ENCODE peak calls at places on chromosomes 13 and 19, in six cellular contexts. R, Z, W, O, J and D are unnamed samples.

GRCh38 chr19:33403221-33403972 is 29.9 kb downstream of the CEBPG start:
- DNase-seq in W (no peak), R (peak), J (no peak), O (peak), Z (no peak), D (no peak)

GRCh38 chr13:101303512-101303911 is 112.8 kb downstream of the NALCN start:
- DNase-seq in R (no peak), J (no peak), O (no peak), W (no peak), Z (no peak), D (no peak)

GRCh38 chr19:9073806-9074205 is 13.1 kb upstream of the OR1M1 start:
- DNase-seq in J (no peak), W (peak), O (no peak), Z (no peak), R (no peak), D (no peak)

GRCh38 chr19:5826531-5827341 is 12.8 kb downstream of the FUT6 start:
- DNase-seq in O (no peak), J (no peak), W (peak), Z (no peak), R (peak), D (peak)

GRCh38 chr19:13318190-13318589 is 168.0 kb downstream of the IER2 start:
- DNase-seq in J (no peak), W (no peak), R (no peak), Z (no peak), O (no peak), D (no peak)

GRCh38 chr13:29963086-29963485 is 112.7 kb upstream of the UBL3 start:
- DNase-seq in O (no peak), Z (no peak), W (no peak), J (no peak), R (no peak), D (no peak)

GRCh38 chr19:51688665-51689571 is 4.2 kb upstream of the SPACA6 start:
- DNase-seq in O (peak), R (peak), J (no peak), W (peak), Z (no peak), D (no peak)

GRCh38 chr19:3129112-3129511 is 6.7 kb upstream of the GNA15 start:
- DNase-seq in J (no peak), Z (no peak), O (peak), W (peak), R (no peak), D (peak)

GRCh38 chr19:56837492-56837891 is 3.0 kb downstream of the PEG3 start:
- DNase-seq in J (no peak), W (no peak), R (no peak), O (peak), Z (no peak), D (peak)

GRCh38 chr13:98941118-98941517 is 36.7 kb downstream of the DOCK9 start:
- DNase-seq in Z (no peak), O (no peak), W (no peak), J (no peak), R (no peak), D (no peak)

GRCh38 chr13:59674616-59675015 is 489.1 kb downstream of the DIAPH3 start:
- DNase-seq in W (no peak), J (no peak), O (no peak), Z (no peak), R (no peak), D (no peak)

GRCh38 chr13:39038569-39038898 is 278 bp downstream of the NHLRC3 start:
- DNase-seq in J (no peak), W (no peak), Z (peak), R (peak), O (no peak), D (peak)

GRCh38 chr19:6062274-6062673 is 48.0 kb downstream of the RFX2 start:
- DNase-seq in J (no peak), W (no peak), Z (no peak), R (no peak), O (no peak), D (peak)

GRCh38 chr19:48853483-48853882 is 14.9 kb downstream of the PLEKHA4 start:
- DNase-seq in O (no peak), J (no peak), R (no peak), W (no peak), Z (no peak), D (no peak)

GRCh38 chr19:8004723-8005513 is 523 bp downstream of the ELAVL1 start:
- DNase-seq in R (no peak), O (peak), W (peak), Z (no peak), J (no peak), D (peak)

GRCh38 chr19:38792250-38793111 is 3.5 kb downstream of the LGALS7B start:
- DNase-seq in W (peak), J (no peak), R (peak), Z (peak), O (peak), D (peak)

DNA sequence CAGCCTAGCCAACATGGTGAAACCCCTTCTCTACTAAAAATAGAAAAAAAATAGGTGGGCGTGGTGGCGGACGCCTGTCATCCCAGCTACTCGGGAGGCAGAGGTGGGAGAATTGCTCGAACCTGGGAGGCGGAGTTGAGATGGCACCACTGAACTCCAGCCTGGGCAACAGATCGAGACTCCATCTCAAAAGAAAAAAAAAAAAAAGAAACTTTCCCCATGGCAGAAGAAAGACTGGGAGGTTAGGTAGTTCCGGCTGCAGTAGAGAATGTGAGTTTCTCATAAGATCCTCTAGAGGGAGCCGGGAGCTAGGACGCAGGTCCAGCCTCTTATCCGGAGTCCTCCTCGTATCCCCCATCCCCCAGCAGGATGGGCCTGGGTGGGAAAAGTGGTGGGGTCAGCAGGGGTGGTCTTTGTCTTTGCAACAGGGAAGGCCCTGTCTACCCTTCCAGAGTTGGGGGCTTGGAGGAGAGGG is 13.2 kb upstream of the CREB3L3 start:
- DNase-seq in J (no peak), O (peak), R (peak), Z (peak), W (peak), D (peak)
- TF ChIP-seq CTCF in J (peak), O (peak), R (no peak), Z (peak), W (peak), D (peak)

GRCh38 chr13:21675095-21676007 is 4.5 kb downstream of the FGF9 start:
- DNase-seq in Z (peak), W (peak), R (peak), J (no peak), O (no peak), D (peak)
- TF ChIP-seq CTCF in Z (no peak), W (no peak), R (no peak), J (no peak), O (no peak), D (no peak)

DNA sequence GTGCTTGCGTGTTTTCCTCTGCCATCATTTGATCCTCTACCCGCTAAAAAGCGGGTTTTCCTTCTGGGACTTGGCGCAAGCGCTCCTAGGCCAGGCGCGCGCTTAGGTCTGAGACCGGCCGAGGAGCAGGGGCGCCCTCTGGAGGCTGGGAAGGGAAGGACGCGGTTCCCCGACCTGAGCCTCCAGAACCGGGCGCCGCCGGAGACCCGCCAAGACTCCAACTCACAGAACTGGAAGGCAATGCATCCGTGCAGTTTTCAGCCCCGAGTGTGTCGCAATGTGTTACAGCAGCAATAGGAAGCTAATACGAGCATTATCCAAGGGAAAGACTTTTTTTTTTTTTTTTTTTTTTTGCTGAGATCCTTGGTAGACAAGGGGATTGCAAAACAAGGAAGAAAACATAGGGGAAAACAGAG is 190.9 kb downstream of the COL4A1 start:
- DNase-seq in Z (peak), O (peak), R (peak), J (no peak), W (peak), D (peak)
- TF ChIP-seq CTCF in Z (peak), O (peak), R (peak), J (peak), W (peak), D (peak)

DNA sequence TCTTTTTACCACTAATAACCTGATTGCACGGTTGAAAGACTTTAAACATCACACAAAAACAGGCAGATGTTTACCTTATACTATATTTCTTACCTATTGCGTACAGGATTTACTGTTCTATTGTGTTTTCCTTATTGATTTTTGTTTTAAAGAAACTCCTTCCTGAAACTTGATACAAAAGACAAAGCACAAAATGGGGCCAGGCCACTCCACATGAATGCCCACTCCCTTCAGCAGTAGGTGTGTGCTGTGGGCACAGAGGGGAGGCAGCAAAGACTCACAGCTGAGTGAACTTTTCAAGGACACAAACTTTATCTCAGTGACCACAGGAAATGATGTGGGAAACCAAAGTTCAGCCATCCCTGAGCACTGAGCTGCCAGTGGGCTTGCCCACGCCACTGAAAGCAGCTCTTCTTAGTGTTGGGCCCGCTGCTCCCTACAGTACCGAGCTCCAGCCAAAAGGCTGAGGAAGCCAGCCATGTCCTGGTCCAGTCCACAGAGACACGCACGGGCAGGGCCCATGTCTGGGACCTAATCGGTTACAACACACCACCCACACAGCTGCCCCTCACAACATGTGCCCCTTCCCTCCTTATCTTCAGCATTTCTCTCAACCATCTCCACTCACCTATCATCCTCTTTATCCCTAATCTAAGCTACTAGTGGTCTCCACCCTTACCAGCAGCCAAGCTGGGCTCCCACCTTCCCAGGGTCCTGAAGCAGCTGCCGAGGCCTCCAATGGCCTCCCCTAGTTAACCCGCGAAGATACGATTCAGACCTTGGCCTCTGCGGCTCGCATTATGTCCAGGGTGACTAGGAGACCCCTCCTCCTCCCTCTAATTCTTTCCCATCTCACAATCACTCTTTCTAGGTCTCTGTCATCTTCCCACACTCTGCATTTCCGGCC is 39.5 kb downstream of the ATP7B start:
- DNase-seq in Z (no peak), O (no peak), R (no peak), J (no peak), W (no peak), D (no peak)
- TF ChIP-seq CTCF in Z (no peak), O (no peak), R (no peak), J (no peak), W (no peak), D (no peak)

DNA sequence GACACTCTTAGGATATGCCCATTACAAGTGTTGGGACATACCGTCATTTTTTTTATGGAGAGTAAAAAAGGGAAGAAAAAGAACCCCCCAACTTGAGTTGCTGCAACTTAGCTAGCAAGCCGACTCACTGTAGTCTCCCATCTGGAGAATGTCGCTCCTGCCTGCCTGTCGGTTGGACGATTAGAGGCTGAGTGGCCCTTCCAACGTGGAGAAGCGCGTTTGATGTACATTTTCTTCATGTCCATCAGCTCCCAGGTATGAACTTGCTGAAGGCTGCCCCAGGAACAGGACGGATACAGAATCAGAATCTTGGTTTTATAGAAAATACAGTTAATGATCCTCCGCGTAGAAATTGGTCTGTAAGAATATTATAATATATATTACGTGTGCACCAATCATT is 189.0 kb upstream of the SOX1 start:
- DNase-seq in O (no peak), W (no peak), R (no peak), J (no peak), Z (no peak), D (no peak)
- TF ChIP-seq CTCF in O (no peak), W (no peak), R (no peak), J (no peak), Z (no peak), D (no peak)